ENCODE peak calls at places on chromosomes 4 and X, in four cellular contexts. U is fibroblast of pulmonary artery, C is kidney epithelial cell, E is dorsolateral prefrontal cortex. G is an unnamed sample.
A peak's percentile ranks its signal among the peaks of the same experiment; 100 is the strongest.

GRCh38 chr4:186500721-186501304 is 54.6 kb downstream of the MTNR1A start:
- DNase-seq in U (no peak), C (no peak), E (no peak), G (no peak)

GRCh38 chr4:142549726-142550463 is 296.2 kb downstream of the INPP4B start:
- DNase-seq in U (peak; percentile 73), C (peak; percentile 92), E (no peak), G (no peak)

GRCh38 chr4:9898596-9899345 is 117.3 kb downstream of the DRD5 start:
- DNase-seq in U (peak; percentile 69), C (no peak), E (no peak), G (no peak)

GRCh38 chr4:73847507-73848182 is 5.5 kb upstream of the PF4V1 start:
- DNase-seq in U (no peak), C (no peak), E (no peak), G (no peak)

GRCh38 chr4:118865091-118865708 is 23.5 kb upstream of the SYNPO2 start:
- DNase-seq in U (peak; percentile 68), C (peak; percentile 44), E (no peak), G (peak; percentile 43)

GRCh38 chrX:18468599-18468998 is 43.2 kb downstream of the CDKL5 start:
- DNase-seq in U (no peak), C (no peak), E (no peak), G (no peak)

GRCh38 chrX:41110801-41111625 is 25.8 kb downstream of the USP9X start:
- DNase-seq in U (peak; percentile 47), C (no peak), E (no peak), G (no peak)

GRCh38 chrX:56233682-56234081 is 1.5 kb downstream of the KLF8 start:
- DNase-seq in U (peak; percentile 0), C (peak; percentile 7), E (peak; percentile 42), G (no peak)

GRCh38 chr4:125044886-125045285 is 269.9 kb upstream of the FAT4 start:
- DNase-seq in U (no peak), C (no peak), E (no peak), G (no peak)

GRCh38 chr4:73573794-73574528 is 46.3 kb downstream of the RASSF6 start:
- DNase-seq in U (peak; percentile 93), C (peak; percentile 56), E (no peak), G (peak; percentile 57)

GRCh38 chrX:48476919-48477318 is 920 bp downstream of the FTSJ1 start:
- DNase-seq in U (no peak), C (no peak), E (no peak), G (no peak)
- H3K4me3 ChIP-seq in U (peak overlapping the region; percentile 79), C (peak overlapping the region; percentile 65), E (peak overlapping the region; percentile 76), G (peak overlapping the region; percentile 75)

DNA sequence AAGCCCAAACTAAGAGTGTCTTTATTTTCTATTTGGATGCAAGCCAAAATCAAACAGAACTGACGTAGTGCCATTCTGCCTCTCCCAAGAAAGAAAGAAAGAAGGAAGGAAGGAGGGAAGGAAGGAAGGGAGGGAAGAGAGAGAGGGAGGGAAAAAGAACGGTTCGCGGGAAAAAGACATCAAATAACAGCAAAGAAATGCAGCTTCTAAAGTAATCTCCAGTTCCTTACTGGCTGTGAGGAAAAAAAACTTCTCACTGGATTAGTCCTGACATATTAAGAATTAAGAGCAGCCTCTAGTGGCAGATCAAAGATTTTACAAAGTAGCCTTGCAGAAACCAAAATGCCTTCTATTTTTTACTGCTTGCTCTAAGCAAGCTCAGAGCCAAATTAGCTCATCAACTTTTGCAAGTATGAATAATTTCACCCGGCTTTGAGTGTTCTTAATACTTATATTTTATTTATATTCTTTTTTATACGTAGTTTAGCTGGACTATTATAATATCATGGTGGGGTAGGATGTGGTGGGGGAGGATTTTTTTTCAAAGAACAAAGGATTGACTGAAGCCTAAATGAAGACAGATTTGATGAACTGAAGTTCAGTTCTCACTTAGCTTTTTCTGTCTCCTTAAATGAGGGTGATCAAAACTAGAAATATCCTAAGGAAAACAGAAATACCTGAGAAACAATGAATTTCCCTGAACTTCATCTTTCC is 36.6 kb downstream of the PITX2 start:
- DNase-seq in U (peak; percentile 76), C (peak; percentile 43), E (no peak), G (peak; percentile 19)
- TF ChIP-seq CTCF in U (peak; percentile 75), C (peak; percentile 59), E (peak; percentile 27), G (peak; percentile 50)

GRCh38 chr4:40621229-40621591 is 8.5 kb downstream of the RBM47 start:
- DNase-seq in U (no peak), C (no peak), E (no peak), G (no peak)
- H3K4me3 ChIP-seq in U (no peak overlapping the region), C (no peak overlapping the region), E (no peak overlapping the region), G (no peak overlapping the region)

GRCh38 chr4:70313736-70314135 is 21.0 kb upstream of the CABS1 start:
- DNase-seq in U (no peak), C (no peak), E (no peak), G (no peak)

DNA sequence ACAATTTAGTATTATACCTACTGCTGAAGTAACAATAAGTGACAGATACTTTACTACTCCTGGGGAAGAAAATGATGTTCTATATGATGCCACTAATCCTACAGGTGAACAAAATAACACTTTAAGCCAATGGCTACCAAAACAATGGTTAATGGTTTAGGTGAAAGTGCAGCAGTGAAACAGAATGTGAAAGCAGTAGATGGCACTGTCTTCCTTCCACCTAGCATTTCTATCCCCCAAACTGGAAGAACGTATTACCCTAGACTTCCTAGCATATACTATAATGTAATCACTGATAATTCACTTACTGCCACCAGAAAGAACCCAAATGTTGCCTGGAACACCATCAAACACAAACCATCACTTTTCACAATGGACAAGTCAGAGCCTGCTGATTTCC is 18.9 kb upstream of the CABS1 start:
- DNase-seq in U (no peak), C (no peak), E (no peak), G (no peak)
- TF ChIP-seq CTCF in U (no peak), C (no peak), E (no peak), G (no peak)

GRCh38 chr4:87049508-87049907 is 114.7 kb downstream of the AFF1 start:
- DNase-seq in U (no peak), C (no peak), E (no peak), G (no peak)

GRCh38 chr4:87052615-87053014 is 117.8 kb downstream of the AFF1 start:
- DNase-seq in U (no peak), C (no peak), E (no peak), G (no peak)

GRCh38 chr4:87053064-87053693 is 118.4 kb downstream of the AFF1 start:
- DNase-seq in U (no peak), C (no peak), E (no peak), G (no peak)

GRCh38 chr4:87050596-87050995 is 115.8 kb downstream of the AFF1 start:
- DNase-seq in U (no peak), C (no peak), E (no peak), G (no peak)

GRCh38 chr4:87051121-87051713 is 116.4 kb downstream of the AFF1 start:
- DNase-seq in U (peak; percentile 54), C (no peak), E (no peak), G (no peak)
- H3K4me3 ChIP-seq in U (no peak overlapping the region), C (no peak overlapping the region), E (no peak overlapping the region), G (no peak overlapping the region)

DNA sequence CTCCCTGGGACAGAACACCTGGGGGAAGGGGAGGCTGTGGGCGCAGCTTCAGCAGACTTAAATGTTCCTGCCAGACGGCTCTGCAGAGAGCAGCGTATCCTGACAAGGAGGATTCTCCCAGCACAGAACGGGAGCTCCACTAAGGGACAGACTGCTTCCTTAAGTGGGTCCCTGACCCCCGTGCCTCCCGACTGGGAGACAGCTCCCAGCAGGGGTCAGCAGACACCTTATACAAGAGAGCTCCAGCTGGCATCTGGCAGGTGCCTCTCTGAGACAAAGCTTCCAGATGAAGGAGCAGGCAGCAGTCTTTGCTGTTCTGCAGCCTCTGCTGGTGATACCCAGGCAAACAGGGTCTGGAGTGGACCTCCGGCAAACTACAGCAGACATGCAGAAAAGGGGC is 44.5 kb upstream of the FAAH2 start:
- DNase-seq in U (no peak), C (no peak), E (no peak), G (no peak)
- TF ChIP-seq CTCF in U (no peak), C (no peak), E (no peak), G (no peak)

GRCh38 chrX:104565791-104566687 is at the start of gene IL1RAPL2:
- DNase-seq in U (peak; percentile 11), C (no peak), E (peak; percentile 54), G (no peak)
- H3K4me3 ChIP-seq in U (no peak within 1 kb of the TSS), C (no peak within 1 kb of the TSS), E (peak within 1 kb of the TSS; percentile 46), G (no peak within 1 kb of the TSS)

GRCh38 chr4:48949518-48950207 is 36.4 kb upstream of the CWH43 start:
- DNase-seq in U (peak; percentile 21), C (no peak), E (no peak), G (no peak)

GRCh38 chr4:48949086-48949485 is 37.0 kb upstream of the CWH43 start:
- DNase-seq in U (no peak), C (no peak), E (no peak), G (no peak)

GRCh38 chr4:48945981-48946380 is 39.4 kb upstream of the OCIAD2 start:
- DNase-seq in U (no peak), C (no peak), E (no peak), G (no peak)

GRCh38 chr4:48944659-48945290 is 38.2 kb upstream of the OCIAD2 start:
- DNase-seq in U (no peak), C (no peak), E (no peak), G (no peak)

DNA sequence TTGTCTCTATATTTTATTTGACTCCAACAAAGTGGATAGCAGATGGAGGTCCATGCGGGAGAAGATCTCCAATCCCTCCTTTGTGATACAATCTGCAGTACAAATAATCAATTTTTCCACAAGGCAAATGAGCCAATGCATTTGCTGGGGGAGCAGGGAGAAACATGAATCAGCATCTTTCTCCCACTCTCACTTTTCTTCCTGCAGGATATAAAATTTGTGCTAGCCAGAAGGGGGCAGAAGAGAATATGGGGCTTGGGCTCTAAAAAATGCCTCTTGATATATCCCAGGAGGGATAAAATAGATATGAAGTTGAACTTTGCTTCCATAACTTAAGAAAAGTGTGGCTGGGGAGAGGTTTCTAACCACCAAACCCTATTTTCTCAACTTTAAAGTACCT is 38.3 kb upstream of the CWH43 start:
- DNase-seq in U (no peak), C (no peak), E (no peak), G (no peak)
- TF ChIP-seq CTCF in U (no peak), C (no peak), E (no peak), G (no peak)

GRCh38 chr4:151015458-151016344 is 617 bp upstream of the LRBA start:
- DNase-seq in U (peak; percentile 60), C (no peak), E (peak; percentile 86), G (no peak)
- H3K4me3 ChIP-seq in U (peak overlapping the region; percentile 95), C (peak overlapping the region; percentile 97), E (peak overlapping the region; percentile 98), G (peak overlapping the region; percentile 95)

GRCh38 chrX:130351567-130351966 is 11.8 kb downstream of the SLC25A14 start:
- DNase-seq in U (no peak), C (no peak), E (no peak), G (no peak)
- TF ChIP-seq CTCF in U (no peak), C (no peak), E (no peak), G (no peak)

G was measured in HFF-Myc.